ENCODE peak calls at places on chromosomes 4 and X, in four cellular contexts. E, J, G and X are unnamed samples.
A peak's percentile ranks its signal among the peaks of the same experiment; 100 is the strongest.

GRCh38 chr4:149291463-149291862 is 524.2 kb downstream of the IQCM start:
- DNase-seq in E (no peak), G (no peak), J (no peak), X (no peak)

GRCh38 chrX:10485331-10485730 is 135.1 kb downstream of the MID1 start:
- DNase-seq in J (no peak), E (no peak), G (no peak), X (no peak)

GRCh38 chr4:54779797-54780196 is 122.0 kb downstream of the KIT start:
- DNase-seq in E (no peak), J (no peak), G (no peak), X (no peak)

GRCh38 chr4:122548452-122548851 is 72.4 kb downstream of the IL21 start:
- DNase-seq in G (no peak), J (no peak), E (no peak), X (no peak)

GRCh38 chr4:74262522-74262921 is 45.7 kb upstream of the EPGN start:
- DNase-seq in J (no peak), G (no peak), E (no peak), X (no peak)

GRCh38 chrX:108090474-108091265 is 672 bp downstream of the PSMD10 start:
- DNase-seq in J (no peak), E (peak; percentile 32), G (no peak), X (no peak)

GRCh38 chr4:173237152-173237551 is 68.5 kb downstream of the GALNT7 start:
- DNase-seq in J (no peak), E (peak; percentile 33), G (peak; percentile 5), X (no peak)

GRCh38 chrX:76428243-76429130 is 977 bp downstream of the MAGEE1 start:
- DNase-seq in E (peak; percentile 1), G (no peak), J (peak; percentile 19), X (peak; percentile 12)

GRCh38 chrX:1427756-1428155 is 25.0 kb downstream of the ASMTL start:
- DNase-seq in G (no peak), E (no peak), J (no peak), X (no peak)

GRCh38 chr4:139556735-139557505 is 901 bp upstream of the SETD7 start:
- DNase-seq in G (peak; percentile 88), J (peak; percentile 58), E (peak; percentile 37), X (peak; percentile 74)

GRCh38 chr4:127134490-127134889 is 498.3 kb upstream of the INTU start:
- DNase-seq in G (peak; percentile 9), E (no peak), J (no peak), X (no peak)